ENCODE peak calls at places on chromosomes 11 and 22, in five cellular contexts. One of them, this sample, is unnamed.

GRCh38 chr11:104912102-104912501 is 13.8 kb upstream of the CASP12 start:
- DNase-seq in germinal center: no peak
- DNase-seq in left cardiac atrium: no peak
- DNase-seq in fibroblast of villous mesenchyme: no peak
- DNase-seq in endothelial cell: no peak
- DNase-seq in this sample: no peak

GRCh38 chr11:43366597-43367121 is 7.9 kb downstream of the TTC17 start:
- DNase-seq in germinal center: no peak
- DNase-seq in fibroblast of villous mesenchyme: peak
- DNase-seq in left cardiac atrium: no peak
- DNase-seq in endothelial cell: no peak
- DNase-seq in this sample: no peak

GRCh38 chr11:125773516-125773915 is 5.1 kb downstream of the PATE2 start:
- DNase-seq in left cardiac atrium: no peak
- DNase-seq in endothelial cell: no peak
- DNase-seq in fibroblast of villous mesenchyme: no peak
- DNase-seq in germinal center: no peak
- DNase-seq in this sample: no peak

GRCh38 chr11:134153147-134153905 is 70.4 kb downstream of the NCAPD3 start:
- DNase-seq in fibroblast of villous mesenchyme: no peak
- DNase-seq in endothelial cell: no peak
- DNase-seq in left cardiac atrium: no peak
- DNase-seq in germinal center: no peak
- DNase-seq in this sample: no peak

GRCh38 chr22:38953577-38954413 is 3.6 kb upstream of the APOBEC3A start:
- DNase-seq in fibroblast of villous mesenchyme: no peak
- DNase-seq in left cardiac atrium: no peak
- DNase-seq in endothelial cell: no peak
- DNase-seq in germinal center: no peak
- DNase-seq in this sample: no peak

GRCh38 chr22:32994046-32994827 is 63.9 kb downstream of the SYN3 start:
- DNase-seq in left cardiac atrium: no peak
- DNase-seq in fibroblast of villous mesenchyme: no peak
- DNase-seq in germinal center: no peak
- DNase-seq in endothelial cell: no peak
- DNase-seq in this sample: peak

GRCh38 chr11:85694385-85694980 is 8.5 kb upstream of the CCDC89 start:
- DNase-seq in left cardiac atrium: no peak
- DNase-seq in fibroblast of villous mesenchyme: peak
- DNase-seq in germinal center: peak
- DNase-seq in endothelial cell: no peak
- DNase-seq in this sample: no peak

GRCh38 chr11:72741849-72742521 is 10.2 kb downstream of the ARAP1 start:
- DNase-seq in fibroblast of villous mesenchyme: peak
- DNase-seq in endothelial cell: no peak
- DNase-seq in left cardiac atrium: peak
- DNase-seq in germinal center: no peak
- DNase-seq in this sample: no peak

GRCh38 chr11:79600747-79601146 is 159.9 kb upstream of the TENM4 start:
- DNase-seq in fibroblast of villous mesenchyme: no peak
- DNase-seq in left cardiac atrium: no peak
- DNase-seq in endothelial cell: no peak
- DNase-seq in germinal center: no peak
- DNase-seq in this sample: no peak

GRCh38 chr11:3109434-3109833 is 52.2 kb upstream of the CARS1 start:
- DNase-seq in fibroblast of villous mesenchyme: no peak
- DNase-seq in endothelial cell: no peak
- DNase-seq in germinal center: no peak
- DNase-seq in left cardiac atrium: no peak
- DNase-seq in this sample: no peak

GRCh38 chr11:126101241-126101929 is 38.7 kb upstream of the CDON start:
- DNase-seq in germinal center: no peak
- DNase-seq in fibroblast of villous mesenchyme: no peak
- DNase-seq in endothelial cell: no peak
- DNase-seq in left cardiac atrium: no peak
- DNase-seq in this sample: peak

GRCh38 chr11:65576867-65577755 is 1.3 kb downstream of the EHBP1L1 start:
- DNase-seq in germinal center: peak
- DNase-seq in fibroblast of villous mesenchyme: peak
- DNase-seq in endothelial cell: no peak
- DNase-seq in left cardiac atrium: peak
- DNase-seq in this sample: no peak

GRCh38 chr11:79449040-79449439 is 8.2 kb upstream of the TENM4 start:
- DNase-seq in endothelial cell: no peak
- DNase-seq in left cardiac atrium: no peak
- DNase-seq in fibroblast of villous mesenchyme: no peak
- DNase-seq in germinal center: no peak
- DNase-seq in this sample: no peak

GRCh38 chr11:57567512-57568329 is at the start of gene UBE2L6:
- DNase-seq in endothelial cell: peak
- DNase-seq in fibroblast of villous mesenchyme: peak
- DNase-seq in left cardiac atrium: peak
- DNase-seq in germinal center: peak
- DNase-seq in this sample: no peak

GRCh38 chr11:17250561-17251350 is 25.8 kb upstream of the NUCB2 start:
- DNase-seq in germinal center: no peak
- DNase-seq in left cardiac atrium: no peak
- DNase-seq in fibroblast of villous mesenchyme: no peak
- DNase-seq in endothelial cell: no peak
- DNase-seq in this sample: no peak

GRCh38 chr11:100515087-100515486 is 172.0 kb upstream of the ARHGAP42 start:
- DNase-seq in fibroblast of villous mesenchyme: peak
- DNase-seq in left cardiac atrium: no peak
- DNase-seq in germinal center: no peak
- DNase-seq in endothelial cell: peak
- DNase-seq in this sample: peak

GRCh38 chr22:19932367-19933206 is 9.0 kb upstream of the COMT start:
- DNase-seq in left cardiac atrium: no peak
- DNase-seq in germinal center: no peak
- DNase-seq in endothelial cell: no peak
- DNase-seq in fibroblast of villous mesenchyme: no peak
- DNase-seq in this sample: no peak

GRCh38 chr22:19971276-19972124 is 29.9 kb upstream of the TXNRD2 start:
- DNase-seq in fibroblast of villous mesenchyme: no peak
- DNase-seq in endothelial cell: no peak
- DNase-seq in germinal center: no peak
- DNase-seq in left cardiac atrium: no peak
- DNase-seq in this sample: no peak